ENCODE peak calls at places on chromosomes 12 and 14, in four cellular contexts. I is adrenal gland, P is stomach, X is HCT116. V is an unnamed sample.

GRCh38 chr14:80395031-80395430 is 183.7 kb upstream of the DIO2 start:
- DNase-seq in I (no peak), P (no peak), X (no peak), V (no peak)

GRCh38 chr12:109811624-109811995 is 21.6 kb downstream of the TRPV4 start:
- DNase-seq in I (no peak), P (no peak), X (no peak), V (no peak)

GRCh38 chr12:124665516-124665915 is 98.1 kb upstream of the NCOR2 start:
- DNase-seq in I (no peak), P (no peak), X (no peak), V (peak; percentile 84)

GRCh38 chr14:68951051-68951797 is 27.9 kb downstream of the ACTN1 start:
- DNase-seq in I (peak; percentile 94), P (peak; percentile 81), X (peak; percentile 85), V (peak; percentile 87)

GRCh38 chr12:1962432-1963020 is 41.7 kb downstream of the DCP1B start:
- DNase-seq in I (no peak), P (no peak), X (no peak), V (no peak)

GRCh38 chr14:28023853-28024252 is 742.7 kb upstream of the FOXG1 start:
- DNase-seq in I (no peak), P (no peak), X (no peak), V (no peak)

GRCh38 chr12:10618338-10618987 is 5.1 kb upstream of the MAGOHB start:
- DNase-seq in I (no peak), P (no peak), X (peak; percentile 8), V (no peak)

GRCh38 chr12:20629414-20630156 is 65.5 kb upstream of the SLCO1C1 start:
- DNase-seq in I (no peak), P (no peak), X (no peak), V (no peak)

GRCh38 chr14:87896393-87897380 is 96.3 kb downstream of the GALC start:
- DNase-seq in I (peak; percentile 64), P (no peak), X (peak; percentile 24), V (no peak)

GRCh38 chr14:99674064-99674650 is 9.9 kb upstream of the CYP46A1 start:
- DNase-seq in I (no peak), P (no peak), X (no peak), V (no peak)

GRCh38 chr12:15687583-15687982 is 101.6 kb downstream of the EPS8 start:
- DNase-seq in I (no peak), P (no peak), X (no peak), V (no peak)

GRCh38 chr14:95386536-95386935 is 66.8 kb upstream of the CLMN start:
- DNase-seq in I (no peak), P (no peak), X (no peak), V (no peak)

GRCh38 chr14:61111145-61112130 is 130.4 kb downstream of the SLC38A6 start:
- DNase-seq in I (no peak), P (no peak), X (no peak), V (no peak)

GRCh38 chr12:116697305-116698130 is 40.4 kb downstream of the SPRING1 start:
- DNase-seq in I (peak; percentile 67), P (peak; percentile 67), X (peak; percentile 40), V (peak; percentile 42)

GRCh38 chr12:93813181-93813580 is 136.0 kb downstream of the CRADD start:
- DNase-seq in I (no peak), P (no peak), X (no peak), V (no peak)

GRCh38 chr12:52722680-52723079 is 19.4 kb upstream of the KRT77 start:
- DNase-seq in I (no peak), P (no peak), X (no peak), V (no peak)

GRCh38 chr14:95620659-95621059 is 65.6 kb upstream of the TCL1B start:
- DNase-seq in I (no peak), P (no peak), X (no peak), V (no peak)

GRCh38 chr12:4270016-4270669 is 3.4 kb upstream of the CCND2 start:
- DNase-seq in I (no peak), P (no peak), X (no peak), V (peak; percentile 84)

GRCh38 chr12:56836317-56836716 is 73.2 kb downstream of the HSD17B6 start:
- DNase-seq in I (peak; percentile 68), P (no peak), X (no peak), V (no peak)

GRCh38 chr14:92549853-92550244 is 36.3 kb downstream of the RIN3 start:
- DNase-seq in I (peak; percentile 93), P (no peak), X (no peak), V (no peak)

GRCh38 chr14:76782885-76783566 is 21.8 kb downstream of the VASH1 start:
- DNase-seq in I (no peak), P (no peak), X (no peak), V (no peak)

GRCh38 chr14:70648374-70648773 is 6.7 kb downstream of the TTC9 start:
- DNase-seq in I (no peak), P (no peak), X (no peak), V (no peak)

GRCh38 chr14:87386453-87386980 is 606.5 kb downstream of the GALC start:
- DNase-seq in I (no peak), P (no peak), X (no peak), V (no peak)

GRCh38 chr14:61034416-61035100 is 53.5 kb downstream of the SLC38A6 start:
- DNase-seq in I (no peak), P (no peak), X (no peak), V (no peak)

GRCh38 chr12:50690923-50691322 is 73.0 kb upstream of the ATF1 start:
- DNase-seq in I (peak; percentile 93), P (no peak), X (no peak), V (no peak)

GRCh38 chr14:106518054-106518943 is 991.9 kb downstream of the TMEM121 start:
- DNase-seq in I (peak; percentile 21), P (peak; percentile 38), X (no peak), V (no peak)

GRCh38 chr12:47271800-47272230 is 192.1 kb upstream of the AMIGO2 start:
- DNase-seq in I (no peak), P (no peak), X (no peak), V (no peak)
- H3K27ac ChIP-seq in I (no peak overlapping the region), P (no peak overlapping the region), X (no peak overlapping the region), V (no peak overlapping the region)

DNA sequence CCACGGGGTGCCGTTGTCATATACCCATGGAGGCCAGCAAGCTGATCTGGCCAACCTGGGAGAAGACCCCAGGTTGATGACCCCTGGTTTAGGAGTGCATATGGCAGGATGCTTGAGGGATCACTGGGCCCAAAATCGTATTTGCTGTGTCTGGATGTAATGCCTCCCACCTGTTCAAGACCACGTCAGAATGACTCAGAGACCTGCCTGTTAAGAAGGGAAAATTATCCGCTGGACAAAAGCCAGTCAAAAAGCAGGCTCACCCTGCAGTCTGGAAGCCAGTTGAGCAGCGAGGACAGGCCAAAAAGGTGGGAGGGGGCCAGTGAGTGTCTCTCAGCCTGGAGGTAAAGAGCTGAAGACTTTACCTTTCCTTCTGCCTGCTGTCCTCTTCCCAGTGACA is 449.2 kb downstream of the DPF3 start:
- DNase-seq in I (no peak), P (no peak), X (no peak), V (no peak)
- H3K4me3 ChIP-seq in I (no peak overlapping the region), P (no peak overlapping the region), X (no peak overlapping the region), V (no peak overlapping the region)

DNA sequence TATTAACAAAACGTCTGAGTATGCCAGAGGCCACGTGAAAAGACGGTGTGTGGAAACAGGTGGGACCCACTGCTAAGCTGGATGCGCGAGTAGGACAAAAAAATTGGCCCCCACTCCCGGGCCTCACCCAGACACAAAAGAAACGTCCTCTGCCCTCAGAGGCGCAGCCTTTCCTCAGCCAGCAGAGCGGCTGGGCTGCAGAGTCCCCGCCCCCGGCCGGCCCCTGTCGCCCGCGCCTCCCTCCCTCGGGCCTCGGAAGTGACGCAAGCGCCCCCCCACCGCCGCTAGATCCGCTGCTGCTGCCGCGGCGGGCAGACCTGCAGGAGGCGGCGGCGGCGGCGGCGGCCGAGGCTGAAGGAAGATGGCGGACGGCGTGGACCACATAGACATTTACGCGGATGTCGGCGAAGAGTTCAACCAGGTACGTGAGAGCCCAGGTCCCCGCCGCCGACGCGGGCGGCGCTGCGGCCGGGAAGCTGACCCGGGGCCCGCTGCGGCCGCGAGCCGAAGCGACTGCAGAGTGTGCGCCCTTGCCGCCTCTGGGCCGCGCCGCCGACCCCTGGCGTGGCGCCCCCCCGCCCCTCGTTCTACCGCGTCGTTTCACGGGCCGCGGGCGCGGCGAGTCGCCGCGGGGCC is at the start of gene CPSF6:
- DNase-seq in I (peak; percentile 96), P (peak; percentile 96), X (peak; percentile 72), V (peak; percentile 97)
- TF ChIP-seq POLR2A in I (peak; percentile 92), P (no peak), X (peak; percentile 85), V (peak; percentile 99)

GRCh38 chr14:35406811-35407630 is 2.5 kb upstream of the NFKBIA start:
- DNase-seq in I (peak; percentile 62), P (no peak), X (peak; percentile 56), V (no peak)

GRCh38 chr14:35408026-35408425 is 3.5 kb upstream of the NFKBIA start:
- DNase-seq in I (no peak), P (no peak), X (no peak), V (peak; percentile 51)

GRCh38 chr14:35412281-35413057 is 7.9 kb upstream of the NFKBIA start:
- DNase-seq in I (no peak), P (no peak), X (no peak), V (no peak)

GRCh38 chr14:35410858-35411257 is 6.3 kb upstream of the NFKBIA start:
- DNase-seq in I (no peak), P (no peak), X (no peak), V (no peak)

DNA sequence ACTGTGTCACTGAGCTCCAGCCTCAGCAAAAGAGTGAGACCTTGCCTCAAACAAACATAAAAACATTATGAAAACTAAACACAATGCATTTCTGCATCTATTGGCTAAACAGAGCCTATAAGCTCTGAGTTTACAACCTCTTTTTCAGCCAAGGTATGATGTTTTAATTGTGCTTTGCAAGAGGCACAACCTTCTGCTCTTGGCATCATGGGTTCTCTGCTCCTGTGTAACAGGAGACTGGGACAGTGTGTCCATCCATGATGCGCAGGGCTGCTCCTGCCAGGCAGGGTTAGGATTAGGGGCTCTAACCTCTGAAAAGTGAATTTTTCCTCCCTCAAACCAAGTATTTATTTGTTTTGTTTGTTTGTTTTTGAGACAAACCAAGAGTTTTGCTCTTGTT is 5.0 kb upstream of the NFKBIA start:
- DNase-seq in I (no peak), P (no peak), X (no peak), V (no peak)
- H3K27ac ChIP-seq in I (no peak overlapping the region), P (no peak overlapping the region), X (no peak overlapping the region), V (no peak overlapping the region)

GRCh38 chr14:45679852-45680251 is 426.9 kb upstream of the MIS18BP1 start:
- DNase-seq in I (no peak), P (no peak), X (peak; percentile 15), V (no peak)
- H3K4me3 ChIP-seq in I (no peak overlapping the region), P (no peak overlapping the region), X (no peak overlapping the region), V (no peak overlapping the region)

GRCh38 chr14:23094666-23095195 is at the start of gene ACIN1:
- DNase-seq in I (peak; percentile 78), P (peak; percentile 75), X (peak; percentile 74), V (peak; percentile 94)
- TF ChIP-seq POLR2A in I (peak; percentile 69), P (no peak), X (no peak), V (peak; percentile 59)

GRCh38 chr12:118103231-118103600 is 595 bp downstream of the VSIG10 start:
- DNase-seq in I (no peak), P (no peak), X (no peak), V (no peak)
- H3K27ac ChIP-seq in I (peak overlapping the region; percentile 62), P (peak overlapping the region; percentile 79), X (peak overlapping the region; percentile 95), V (peak overlapping the region; percentile 89)

V was measured in upper lobe of left lung.